ENCODE peak calls at places on chromosomes 7 and 10, in six cellular contexts. N is mammary epithelial cell, W is GM23248, X is HCT116, G is neural progenitor cell, B is fibroblast of lung. U is an unnamed sample.

GRCh38 chr10:114471906-114472873 is 67.9 kb upstream of the AFAP1L2 start:
- DNase-seq in N (no peak), W (no peak), X (no peak), G (no peak), B (no peak), U (peak)

GRCh38 chr10:17633353-17633752 is 10.6 kb upstream of the STAM start:
- DNase-seq in N (no peak), W (no peak), X (no peak), G (no peak), B (no peak), U (no peak)

GRCh38 chr10:787933-788651 is 98.6 kb upstream of the DIP2C start:
- DNase-seq in N (no peak), W (no peak), X (no peak), G (no peak), B (peak), U (no peak)

GRCh38 chr7:134548877-134549276 is at the start of gene AKR1B15:
- DNase-seq in N (peak), W (peak), X (no peak), G (no peak), B (no peak), U (peak)

GRCh38 chr7:108076141-108076540 is 54.0 kb downstream of the LAMB4 start:
- DNase-seq in N (no peak), W (no peak), X (no peak), G (no peak), B (no peak), U (no peak)

GRCh38 chr10:14820010-14820774 is 17.6 kb downstream of the CDNF start:
- DNase-seq in N (peak), W (peak), X (no peak), G (no peak), B (peak), U (peak)

GRCh38 chr7:100684534-100685042 is 9.5 kb downstream of the GIGYF1 start:
- DNase-seq in N (no peak), W (no peak), X (no peak), G (no peak), B (no peak), U (no peak)

GRCh38 chr10:12704488-12704887 is 297.0 kb downstream of the CCDC3 start:
- DNase-seq in N (no peak), W (no peak), X (no peak), G (no peak), B (peak), U (peak)

GRCh38 chr10:32577448-32577847 is 131.5 kb downstream of the CCDC7 start:
- DNase-seq in N (peak), W (peak), X (no peak), G (no peak), B (peak), U (peak)

GRCh38 chr7:128167316-128167691 is 73.8 kb upstream of the LEP start:
- DNase-seq in N (peak), W (peak), X (no peak), G (peak), B (peak), U (peak)

GRCh38 chr7:158353606-158354570 is 233.7 kb downstream of the PTPRN2 start:
- DNase-seq in N (no peak), W (peak), X (peak), G (peak), B (no peak), U (peak)

GRCh38 chr7:3573151-3573550 is 272.1 kb downstream of the SDK1 start:
- DNase-seq in N (no peak), W (no peak), X (no peak), G (no peak), B (no peak), U (no peak)

GRCh38 chr7:1068013-1068412 is 19.9 kb upstream of the GPER1 start:
- DNase-seq in N (no peak), W (no peak), X (no peak), G (no peak), B (no peak), U (no peak)

GRCh38 chr7:149837620-149838223 is 453 bp upstream of the ZNF862 start:
- DNase-seq in N (no peak), W (no peak), X (no peak), G (no peak), B (no peak), U (no peak)

GRCh38 chr10:130938051-130938450 is 373.5 kb downstream of the TCERG1L start:
- DNase-seq in N (no peak), W (no peak), X (no peak), G (no peak), B (no peak), U (no peak)

GRCh38 chr10:132036153-132036886 is 29.4 kb upstream of the JAKMIP3 start:
- DNase-seq in N (peak), W (peak), X (no peak), G (peak), B (peak), U (no peak)

GRCh38 chr7:12643644-12644043 is 43.8 kb upstream of the ARL4A start:
- DNase-seq in N (no peak), W (no peak), X (no peak), G (no peak), B (no peak), U (no peak)

GRCh38 chr7:121385800-121386179 is 10.3 kb downstream of the FAM3C start:
- DNase-seq in N (peak), W (no peak), X (no peak), G (no peak), B (no peak), U (no peak)

GRCh38 chr7:50251765-50252164 is 52.8 kb upstream of the IKZF1 start:
- DNase-seq in N (no peak), W (no peak), X (no peak), G (no peak), B (no peak), U (no peak)

GRCh38 chr7:37081436-37081835 is 357.1 kb upstream of the AOAH start:
- DNase-seq in N (peak), W (no peak), X (no peak), G (no peak), B (no peak), U (no peak)

GRCh38 chr7:44293561-44294324 is 31.7 kb downstream of the CAMK2B start:
- DNase-seq in N (no peak), W (no peak), X (no peak), G (peak), B (no peak), U (no peak)

GRCh38 chr7:40758590-40758989 is 623.8 kb downstream of the SUGCT start:
- DNase-seq in N (no peak), W (no peak), X (no peak), G (peak), B (no peak), U (no peak)

GRCh38 chr10:118568327-118568848 is 27.1 kb downstream of the PRLHR start:
- DNase-seq in N (peak), W (peak), X (peak), G (peak), B (peak), U (peak)

GRCh38 chr10:115827180-115827579 is 445.8 kb downstream of the GFRA1 start:
- DNase-seq in N (no peak), W (peak), X (no peak), G (no peak), B (peak), U (no peak)

GRCh38 chr10:70523549-70523948 is 45.0 kb downstream of the PALD1 start:
- DNase-seq in N (no peak), W (no peak), X (no peak), G (no peak), B (no peak), U (no peak)

GRCh38 chr7:27245798-27246691 is 3.4 kb downstream of the EVX1 start:
- DNase-seq in N (peak), W (peak), X (no peak), G (peak), B (no peak), U (no peak)

GRCh38 chr10:76285012-76285411 is 853.6 kb downstream of the LRMDA start:
- DNase-seq in N (peak), W (peak), X (no peak), G (no peak), B (peak), U (peak)

GRCh38 chr7:921071-921461 is 33.4 kb downstream of the ADAP1 start:
- DNase-seq in N (no peak), W (no peak), X (no peak), G (no peak), B (no peak), U (no peak)

GRCh38 chr7:150666412-150666811 is 19.1 kb upstream of the GIMAP2 start:
- DNase-seq in N (no peak), W (no peak), X (no peak), G (no peak), B (no peak), U (no peak)

GRCh38 chr7:121557034-121557892 is 161.2 kb upstream of the FAM3C start:
- DNase-seq in N (peak), W (peak), X (no peak), G (no peak), B (peak), U (peak)

GRCh38 chr7:25680636-25681035 is 452.4 kb upstream of the NPVF start:
- DNase-seq in N (no peak), W (no peak), X (no peak), G (no peak), B (no peak), U (no peak)

GRCh38 chr10:78211476-78212110 is 177.9 kb downstream of the RPS24 start:
- DNase-seq in N (peak), W (peak), X (peak), G (peak), B (peak), U (peak)

GRCh38 chr7:133119067-133119466 is 37.2 kb upstream of the CHCHD3 start:
- DNase-seq in N (no peak), W (no peak), X (no peak), G (peak), B (no peak), U (no peak)

GRCh38 chr10:116779076-116779687 is 36.8 kb upstream of the HSPA12A start:
- DNase-seq in N (peak), W (peak), X (peak), G (no peak), B (peak), U (peak)

GRCh38 chr10:15744217-15744865 is 24.6 kb upstream of the ITGA8 start:
- DNase-seq in N (peak), W (peak), X (peak), G (peak), B (peak), U (peak)

GRCh38 chr10:35184527-35185171 is 58.0 kb downstream of the CREM start:
- DNase-seq in N (no peak), W (no peak), X (no peak), G (no peak), B (no peak), U (no peak)

GRCh38 chr10:29107866-29108498 is 180.9 kb upstream of the LYZL1 start:
- DNase-seq in N (no peak), W (no peak), X (no peak), G (no peak), B (no peak), U (peak)

GRCh38 chr10:29109700-29110099 is 179.2 kb upstream of the LYZL1 start:
- DNase-seq in N (no peak), W (no peak), X (no peak), G (peak), B (no peak), U (no peak)

GRCh38 chr10:29106287-29106686 is 182.6 kb upstream of the LYZL1 start:
- DNase-seq in N (no peak), W (no peak), X (no peak), G (no peak), B (no peak), U (peak)

GRCh38 chr10:29113251-29113945 is 175.5 kb upstream of the LYZL1 start:
- DNase-seq in N (no peak), W (no peak), X (no peak), G (peak), B (no peak), U (no peak)

GRCh38 chr10:29110172-29110571 is 178.7 kb upstream of the LYZL1 start:
- DNase-seq in N (no peak), W (no peak), X (no peak), G (no peak), B (no peak), U (no peak)
- H3K9ac ChIP-seq in N (no peak), W (no peak), X (no peak), G (no peak), B (no peak), U (no peak)

GRCh38 chr7:54544356-54545240 is 2.4 kb downstream of the VSTM2A start:
- DNase-seq in N (no peak), W (no peak), X (no peak), G (peak), B (no peak), U (no peak)
- TF ChIP-seq EZH2 in N (peak), W (no peak), X (no peak), G (peak), B (no peak), U (no peak)

GRCh38 chr7:74290590-74290950 is 1.4 kb downstream of the CLIP2 start:
- DNase-seq in N (no peak), W (peak), X (no peak), G (no peak), B (no peak), U (no peak)
- H3K9ac ChIP-seq in N (no peak), W (peak), X (peak), G (no peak), B (peak), U (peak)

DNA sequence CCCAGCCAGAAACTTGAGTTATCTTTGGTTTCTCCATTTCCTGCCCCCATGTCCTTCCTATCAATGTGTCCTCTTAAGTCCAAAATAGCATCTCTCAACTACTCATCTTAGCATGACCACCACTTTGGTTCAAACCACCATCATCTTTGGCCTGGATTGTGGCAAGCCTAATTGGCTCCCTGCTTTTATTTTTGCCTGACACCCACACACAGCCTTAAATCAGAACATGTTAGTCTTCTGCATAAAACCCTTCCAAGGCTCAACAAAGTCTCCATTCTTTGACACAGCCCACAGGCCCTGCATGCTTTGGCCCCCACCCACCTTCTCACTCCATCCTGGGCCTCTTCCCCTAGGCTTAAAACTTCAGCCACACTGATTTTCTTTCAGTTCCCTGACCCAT is 2.0 kb upstream of the TSPAN14 start:
- DNase-seq in N (no peak), W (no peak), X (no peak), G (no peak), B (no peak), U (no peak)
- TF ChIP-seq EZH2 in N (no peak), W (no peak), X (no peak), G (no peak), B (no peak), U (no peak)

GRCh38 chr7:79979437-79979836 is 155.2 kb upstream of the GNAI1 start:
- DNase-seq in N (no peak), W (peak), X (no peak), G (no peak), B (peak), U (peak)
- H3K9ac ChIP-seq in N (no peak), W (peak), X (no peak), G (no peak), B (no peak), U (no peak)

DNA sequence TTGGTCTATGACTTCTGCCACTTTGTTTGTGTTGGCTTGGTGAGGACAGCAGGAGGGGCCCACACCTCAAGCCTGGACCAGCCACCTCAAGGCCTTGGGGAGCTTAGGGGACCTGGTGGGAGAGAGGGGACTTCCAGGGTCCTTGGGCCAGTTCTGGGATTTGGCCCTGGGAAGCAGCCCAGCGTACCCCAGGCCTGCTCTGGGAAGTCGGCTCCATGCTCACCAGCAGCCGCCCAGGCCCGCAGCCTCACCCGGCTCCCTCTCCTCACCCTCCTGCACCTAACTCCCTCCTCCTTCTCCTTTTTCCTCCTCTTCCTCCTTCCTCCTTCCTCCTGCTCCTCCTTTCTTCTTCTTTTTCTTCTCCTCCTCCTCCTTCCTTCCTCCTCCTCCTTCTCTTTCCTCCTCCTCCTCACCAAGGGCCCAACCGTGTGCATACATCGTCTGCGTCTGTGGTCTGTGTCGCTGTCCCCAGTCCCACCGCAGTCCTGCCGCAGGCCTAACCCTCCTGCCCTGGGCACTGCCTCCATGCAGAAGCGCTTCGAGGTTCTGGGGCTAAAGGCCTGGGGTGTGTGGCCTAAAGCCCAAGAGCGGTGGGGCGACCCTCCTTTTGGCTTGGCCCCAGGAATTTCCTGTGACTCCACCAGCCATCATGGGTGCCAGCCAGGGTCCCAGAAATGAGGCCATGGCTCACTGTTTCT is 5.3 kb downstream of the EN2 start:
- DNase-seq in N (no peak), W (no peak), X (no peak), G (peak), B (no peak), U (no peak)
- TF ChIP-seq EZH2 in N (peak), W (no peak), X (no peak), G (peak), B (peak), U (no peak)

GRCh38 chr7:47578581-47579270 is 3.2 kb downstream of the TNS3 start:
- DNase-seq in N (peak), W (peak), X (no peak), G (no peak), B (peak), U (peak)
- H3K9ac ChIP-seq in N (peak), W (peak), X (no peak), G (no peak), B (no peak), U (peak)

DNA sequence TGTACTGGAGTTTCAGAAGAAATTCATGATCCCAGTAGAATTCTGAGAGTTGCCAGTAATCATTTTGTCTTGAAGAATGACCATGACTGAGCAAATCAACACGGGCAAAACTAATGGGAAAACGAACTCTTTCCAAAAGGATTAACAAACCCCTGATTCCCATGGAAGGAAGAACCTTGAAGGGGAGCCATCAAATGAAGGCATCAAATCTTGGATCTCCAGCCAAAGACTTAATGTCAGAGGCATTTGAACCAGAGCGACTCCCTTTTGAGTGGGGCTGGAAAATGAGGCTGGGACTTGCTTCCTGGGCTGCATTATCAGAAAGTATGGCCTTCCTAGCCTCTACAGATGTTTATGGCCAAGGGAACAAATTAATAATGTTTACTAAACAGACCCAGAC is 364.4 kb upstream of the PRKCQ start:
- DNase-seq in N (no peak), W (no peak), X (no peak), G (no peak), B (no peak), U (no peak)
- TF ChIP-seq EZH2 in N (no peak), W (no peak), X (no peak), G (no peak), B (no peak), U (no peak)